ENCODE peak calls at places on chromosomes 3 and 15, in four cellular contexts. F, T, S and N are unnamed samples.

GRCh38 chr3:120693439-120694172 is 11.6 kb upstream of the HGD start:
- DNase-seq in F (peak), T (peak), S (no peak), N (no peak)

GRCh38 chr3:23481660-23482278 is 278.6 kb downstream of the UBE2E2 start:
- DNase-seq in F (no peak), T (no peak), S (no peak), N (no peak)

GRCh38 chr15:67931861-67932260 is 92.0 kb upstream of the RNU6-1 start:
- DNase-seq in F (peak), T (no peak), S (no peak), N (peak)

GRCh38 chr15:91855684-91856553 is 2.4 kb downstream of the SLCO3A1 start:
- DNase-seq in F (no peak), T (no peak), S (peak), N (peak)

GRCh38 chr3:4852780-4853748 is 126.2 kb upstream of the BHLHE40 start:
- DNase-seq in F (no peak), T (no peak), S (no peak), N (no peak)

GRCh38 chr3:171049831-171050444 is 23.4 kb upstream of the SLC2A2 start:
- DNase-seq in F (peak), T (peak), S (peak), N (peak)

GRCh38 chr3:3031358-3031757 is 78.8 kb downstream of the IL5RA start:
- DNase-seq in F (no peak), T (peak), S (no peak), N (no peak)

GRCh38 chr3:127451321-127451720 is 139.2 kb downstream of the TPRA1 start:
- DNase-seq in F (no peak), T (no peak), S (no peak), N (no peak)

GRCh38 chr3:39505866-39506738 is 38.6 kb downstream of the MOBP start:
- DNase-seq in F (no peak), T (peak), S (no peak), N (no peak)

GRCh38 chr15:39127151-39127815 is 453.6 kb upstream of the THBS1 start:
- DNase-seq in F (peak), T (no peak), S (no peak), N (no peak)

GRCh38 chr15:39124925-39125625 is 455.8 kb upstream of the THBS1 start:
- DNase-seq in F (no peak), T (peak), S (no peak), N (no peak)

GRCh38 chr15:39124155-39124924 is 456.5 kb upstream of the THBS1 start:
- DNase-seq in F (no peak), T (peak), S (no peak), N (no peak)

GRCh38 chr15:39127925-39128617 is 452.8 kb upstream of the THBS1 start:
- DNase-seq in F (peak), T (peak), S (no peak), N (peak)

DNA sequence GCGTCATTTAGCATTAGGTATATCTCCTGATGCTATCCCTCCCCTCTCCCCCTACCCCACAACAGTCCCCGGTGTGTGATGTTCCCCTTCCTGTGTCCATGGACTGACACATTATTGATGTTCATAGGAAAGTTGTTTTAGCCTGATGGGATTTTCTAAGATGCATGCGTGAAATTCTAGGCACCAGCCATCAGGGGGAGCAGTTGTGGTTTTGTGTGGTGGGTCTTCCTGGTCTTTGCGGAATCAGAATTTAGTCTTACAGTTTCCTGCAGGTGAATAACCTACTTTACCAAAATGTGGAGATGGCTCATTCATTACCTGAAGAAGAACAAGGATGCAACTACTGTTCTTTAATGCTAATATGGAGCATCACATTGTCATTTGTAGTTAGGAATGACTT is 455.0 kb upstream of the THBS1 start:
- DNase-seq in F (peak), T (peak), S (no peak), N (peak)
- TF ChIP-seq CTCF in F (peak), T (peak), S (peak), N (peak)

GRCh38 chr3:69283496-69283895 is 102.4 kb downstream of the FRMD4B start:
- DNase-seq in F (no peak), T (no peak), S (no peak), N (no peak)

GRCh38 chr3:69283913-69284312 is 102.0 kb downstream of the FRMD4B start:
- DNase-seq in F (no peak), T (no peak), S (no peak), N (no peak)

GRCh38 chr3:69276884-69277283 is 109.0 kb downstream of the FRMD4B start:
- DNase-seq in F (no peak), T (no peak), S (no peak), N (no peak)

GRCh38 chr3:69282191-69282590 is 103.7 kb downstream of the FRMD4B start:
- DNase-seq in F (no peak), T (no peak), S (no peak), N (no peak)
- TF ChIP-seq ELK1 in F (no peak), T (no peak), S (no peak), N (no peak)

GRCh38 chr15:54066403-54066802 is 88.2 kb downstream of the UNC13C start:
- DNase-seq in F (no peak), T (no peak), S (no peak), N (no peak)

DNA sequence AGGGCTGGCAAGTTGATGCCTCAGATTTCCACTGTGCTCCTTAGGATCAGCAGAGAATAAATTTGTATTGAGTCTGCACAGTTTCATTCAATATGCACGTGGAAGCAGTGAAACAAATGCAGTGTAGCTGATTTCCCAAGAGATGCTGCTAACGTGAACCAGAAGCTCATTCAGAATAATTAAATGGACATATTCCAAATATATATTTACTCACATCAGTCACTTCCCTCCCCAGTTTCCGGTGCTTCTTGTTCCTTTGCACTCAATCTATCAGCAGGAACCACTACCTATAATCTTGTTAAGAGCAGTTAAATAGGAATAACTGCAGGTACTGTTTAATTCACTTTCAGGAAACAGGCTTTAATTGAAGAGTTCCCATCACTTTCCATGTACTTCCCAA is 86.2 kb downstream of the UNC13C start:
- DNase-seq in F (no peak), T (no peak), S (no peak), N (no peak)
- TF ChIP-seq CTCF in F (no peak), T (no peak), S (no peak), N (no peak)

GRCh38 chr15:75213768-75214221 is 12.1 kb downstream of the C15orf39 start:
- DNase-seq in F (no peak), T (no peak), S (no peak), N (no peak)
- TF ChIP-seq ELK1 in F (no peak), T (no peak), S (no peak), N (no peak)

DNA sequence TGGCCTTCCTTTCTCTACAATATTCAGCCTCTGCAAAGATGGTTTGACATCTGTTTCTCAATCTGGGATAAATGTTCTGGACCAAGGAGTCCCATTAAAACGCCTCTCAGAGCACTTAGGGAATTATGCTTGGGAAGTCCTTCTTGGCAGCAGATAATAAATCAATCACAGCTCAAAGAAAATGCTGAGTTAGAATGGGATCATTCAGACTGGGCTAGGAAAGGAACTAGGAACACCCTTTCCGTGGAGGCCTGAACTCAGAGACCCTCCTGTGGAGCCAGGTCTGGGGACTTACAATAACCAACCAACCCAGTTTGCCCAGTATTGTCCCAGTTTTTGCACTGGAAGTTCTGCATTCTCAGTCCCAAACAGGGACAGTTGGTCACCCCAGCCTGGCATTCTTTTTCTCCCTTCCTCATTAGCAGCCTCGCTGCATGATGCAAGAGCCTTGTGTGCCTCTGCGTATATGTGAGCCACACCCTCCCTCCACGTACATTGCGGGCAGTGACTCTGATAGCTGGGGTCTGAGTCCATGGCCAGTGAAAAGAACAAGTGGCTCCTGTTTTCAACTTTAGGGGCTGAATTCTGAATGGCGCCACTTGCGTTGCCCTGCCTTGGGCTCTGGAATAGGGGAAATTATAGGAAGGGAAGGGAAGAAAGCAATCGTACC is 88.7 kb downstream of the SEMA5B start:
- DNase-seq in F (peak), T (no peak), S (no peak), N (no peak)
- TF ChIP-seq CTCF in F (no peak), T (no peak), S (no peak), N (no peak)

GRCh38 chr3:69542265-69543079 is 156.6 kb upstream of the FRMD4B start:
- DNase-seq in F (no peak), T (no peak), S (no peak), N (peak)
- TF ChIP-seq ELK1 in F (no peak), T (no peak), S (no peak), N (no peak)

DNA sequence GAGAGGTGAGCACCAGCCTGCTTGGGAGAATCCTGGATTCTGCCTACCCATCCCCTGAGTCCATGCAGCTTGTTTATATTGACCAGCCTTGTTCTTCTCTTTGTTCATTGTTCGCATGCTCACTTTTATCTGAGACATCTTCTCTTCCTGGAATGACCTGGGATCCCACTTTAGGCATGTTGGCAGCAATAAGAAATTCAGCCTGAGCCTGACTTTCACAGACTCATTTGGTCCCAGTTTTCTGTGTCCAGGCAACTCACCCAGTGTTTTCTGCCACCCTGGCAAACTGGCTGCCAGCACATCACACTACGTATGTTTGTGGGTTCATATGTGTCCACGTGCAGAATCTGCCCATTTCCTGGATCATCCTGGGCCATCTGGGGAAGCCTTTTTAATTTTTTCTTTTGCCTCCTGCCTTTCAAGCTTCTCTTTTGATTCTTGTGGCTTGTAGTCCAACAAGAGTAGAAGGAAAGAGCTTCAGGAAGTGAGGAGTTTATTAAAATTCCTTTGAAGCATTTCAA is 199.9 kb downstream of the FNDC3B start:
- DNase-seq in F (no peak), T (no peak), S (no peak), N (no peak)
- TF ChIP-seq CTCF in F (no peak), T (no peak), S (no peak), N (no peak)

DNA sequence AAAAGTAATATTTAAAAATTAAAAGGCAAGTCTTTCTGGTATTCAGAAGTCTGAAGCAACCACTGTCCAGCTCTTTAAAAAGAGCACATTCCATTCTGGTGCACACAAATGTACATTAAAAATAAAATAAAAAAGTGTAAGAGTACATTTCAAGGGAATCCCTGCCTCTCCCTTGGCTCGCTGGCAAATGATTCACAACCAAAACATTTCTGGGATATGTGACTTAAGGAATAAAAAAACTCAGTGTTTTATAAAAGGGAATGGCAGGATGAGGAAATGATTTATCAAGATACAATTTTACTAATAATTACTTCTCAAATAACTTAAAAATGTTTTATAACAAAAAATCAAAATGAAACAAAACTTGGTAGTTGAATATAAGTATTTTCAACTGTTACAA is 23.8 kb upstream of the ANXA2 start:
- DNase-seq in F (no peak), T (peak), S (no peak), N (peak)
- TF ChIP-seq ELK1 in F (no peak), T (no peak), S (no peak), N (no peak)